ENCODE peak calls at places on chromosomes 6 and 20, in ten cellular contexts. One of them, this sample, is unnamed.

GRCh38 chr6:91704531-91704930 is 1117.7 kb upstream of the MAP3K7 start:
- DNase-seq in left ventricle myocardium inferior: no peak
- DNase-seq in tibial nerve: no peak
- DNase-seq in ovary: no peak
- DNase-seq in esophagus squamous epithelium: no peak
- DNase-seq in fibroblast of pulmonary artery: peak
- DNase-seq in cardiac fibroblast: peak
- DNase-seq in AG09309: no peak
- DNase-seq in heart right ventricle: no peak
- DNase-seq in fibroblast of the aortic adventitia: no peak
- DNase-seq in this sample: peak

GRCh38 chr20:61520076-61520639 is 268.1 kb downstream of the CDH4 start:
- DNase-seq in left ventricle myocardium inferior: no peak
- DNase-seq in fibroblast of the aortic adventitia: no peak
- DNase-seq in fibroblast of pulmonary artery: no peak
- DNase-seq in heart right ventricle: no peak
- DNase-seq in tibial nerve: no peak
- DNase-seq in AG09309: no peak
- DNase-seq in esophagus squamous epithelium: no peak
- DNase-seq in ovary: no peak
- DNase-seq in cardiac fibroblast: no peak
- DNase-seq in this sample: no peak

GRCh38 chr6:42113929-42114636 is 28.3 kb downstream of the C6orf132 start:
- DNase-seq in fibroblast of the aortic adventitia: no peak
- DNase-seq in tibial nerve: no peak
- DNase-seq in fibroblast of pulmonary artery: no peak
- DNase-seq in esophagus squamous epithelium: no peak
- DNase-seq in ovary: no peak
- DNase-seq in heart right ventricle: no peak
- DNase-seq in left ventricle myocardium inferior: no peak
- DNase-seq in AG09309: no peak
- DNase-seq in cardiac fibroblast: no peak
- DNase-seq in this sample: peak

GRCh38 chr6:111283707-111284106 is 196.4 kb downstream of the SLC16A10 start:
- DNase-seq in heart right ventricle: no peak
- DNase-seq in AG09309: no peak
- DNase-seq in tibial nerve: no peak
- DNase-seq in ovary: no peak
- DNase-seq in left ventricle myocardium inferior: no peak
- DNase-seq in esophagus squamous epithelium: no peak
- DNase-seq in fibroblast of pulmonary artery: no peak
- DNase-seq in cardiac fibroblast: no peak
- DNase-seq in fibroblast of the aortic adventitia: no peak
- DNase-seq in this sample: no peak

GRCh38 chr6:127366281-127367022 is 23.0 kb upstream of the ECHDC1 start:
- DNase-seq in AG09309: peak
- DNase-seq in cardiac fibroblast: peak
- DNase-seq in ovary: no peak
- DNase-seq in tibial nerve: no peak
- DNase-seq in heart right ventricle: no peak
- DNase-seq in left ventricle myocardium inferior: no peak
- DNase-seq in fibroblast of the aortic adventitia: peak
- DNase-seq in fibroblast of pulmonary artery: peak
- DNase-seq in esophagus squamous epithelium: no peak
- DNase-seq in this sample: peak

GRCh38 chr6:20370801-20371200 is 30.9 kb upstream of the E2F3 start:
- DNase-seq in heart right ventricle: no peak
- DNase-seq in fibroblast of the aortic adventitia: no peak
- DNase-seq in AG09309: no peak
- DNase-seq in cardiac fibroblast: no peak
- DNase-seq in ovary: no peak
- DNase-seq in tibial nerve: no peak
- DNase-seq in fibroblast of pulmonary artery: no peak
- DNase-seq in left ventricle myocardium inferior: no peak
- DNase-seq in esophagus squamous epithelium: no peak
- DNase-seq in this sample: no peak

GRCh38 chr6:6806793-6807518 is 218.4 kb downstream of the LY86 start:
- DNase-seq in left ventricle myocardium inferior: peak
- DNase-seq in fibroblast of the aortic adventitia: peak
- DNase-seq in fibroblast of pulmonary artery: peak
- DNase-seq in ovary: peak
- DNase-seq in heart right ventricle: peak
- DNase-seq in cardiac fibroblast: no peak
- DNase-seq in tibial nerve: peak
- DNase-seq in AG09309: no peak
- DNase-seq in esophagus squamous epithelium: no peak
- DNase-seq in this sample: no peak

GRCh38 chr6:162509821-162510220 is 217.7 kb downstream of the PRKN start:
- DNase-seq in cardiac fibroblast: no peak
- DNase-seq in heart right ventricle: no peak
- DNase-seq in esophagus squamous epithelium: no peak
- DNase-seq in left ventricle myocardium inferior: no peak
- DNase-seq in fibroblast of pulmonary artery: no peak
- DNase-seq in fibroblast of the aortic adventitia: no peak
- DNase-seq in tibial nerve: no peak
- DNase-seq in AG09309: no peak
- DNase-seq in ovary: no peak
- DNase-seq in this sample: no peak

GRCh38 chr6:130962951-130963350 is 100.1 kb downstream of the EPB41L2 start:
- DNase-seq in heart right ventricle: no peak
- DNase-seq in ovary: no peak
- DNase-seq in left ventricle myocardium inferior: no peak
- DNase-seq in esophagus squamous epithelium: no peak
- DNase-seq in tibial nerve: no peak
- DNase-seq in cardiac fibroblast: no peak
- DNase-seq in AG09309: no peak
- DNase-seq in fibroblast of pulmonary artery: no peak
- DNase-seq in fibroblast of the aortic adventitia: no peak
- DNase-seq in this sample: no peak

GRCh38 chr6:124819340-124819739 is 142.9 kb upstream of the RNF217 start:
- DNase-seq in AG09309: no peak
- DNase-seq in heart right ventricle: no peak
- DNase-seq in tibial nerve: no peak
- DNase-seq in fibroblast of the aortic adventitia: no peak
- DNase-seq in cardiac fibroblast: no peak
- DNase-seq in ovary: no peak
- DNase-seq in left ventricle myocardium inferior: no peak
- DNase-seq in fibroblast of pulmonary artery: no peak
- DNase-seq in esophagus squamous epithelium: no peak
- DNase-seq in this sample: no peak

GRCh38 chr6:170160031-170160627 is 130.7 kb downstream of the DLL1 start:
- DNase-seq in ovary: no peak
- DNase-seq in cardiac fibroblast: no peak
- DNase-seq in fibroblast of pulmonary artery: no peak
- DNase-seq in fibroblast of the aortic adventitia: no peak
- DNase-seq in left ventricle myocardium inferior: no peak
- DNase-seq in heart right ventricle: no peak
- DNase-seq in tibial nerve: no peak
- DNase-seq in esophagus squamous epithelium: no peak
- DNase-seq in AG09309: no peak
- DNase-seq in this sample: no peak

GRCh38 chr6:2596222-2596621 is 154.5 kb downstream of the MYLK4 start:
- DNase-seq in fibroblast of the aortic adventitia: no peak
- DNase-seq in left ventricle myocardium inferior: no peak
- DNase-seq in tibial nerve: no peak
- DNase-seq in esophagus squamous epithelium: no peak
- DNase-seq in heart right ventricle: no peak
- DNase-seq in cardiac fibroblast: no peak
- DNase-seq in AG09309: no peak
- DNase-seq in fibroblast of pulmonary artery: no peak
- DNase-seq in ovary: no peak
- DNase-seq in this sample: no peak
- TF ChIP-seq CTCF in fibroblast of the aortic adventitia: no peak
- TF ChIP-seq CTCF in left ventricle myocardium inferior: no peak
- TF ChIP-seq CTCF in tibial nerve: no peak
- TF ChIP-seq CTCF in esophagus squamous epithelium: no peak
- TF ChIP-seq CTCF in heart right ventricle: peak
- TF ChIP-seq CTCF in cardiac fibroblast: no peak
- TF ChIP-seq CTCF in AG09309: peak
- TF ChIP-seq CTCF in fibroblast of pulmonary artery: no peak
- TF ChIP-seq CTCF in ovary: no peak
- TF ChIP-seq CTCF in this sample: peak

GRCh38 chr6:4775591-4776492 is at the start of gene CDYL:
- DNase-seq in ovary: peak
- DNase-seq in fibroblast of the aortic adventitia: peak
- DNase-seq in left ventricle myocardium inferior: peak
- DNase-seq in cardiac fibroblast: peak
- DNase-seq in AG09309: peak
- DNase-seq in tibial nerve: peak
- DNase-seq in esophagus squamous epithelium: peak
- DNase-seq in fibroblast of pulmonary artery: peak
- DNase-seq in heart right ventricle: peak
- DNase-seq in this sample: peak

GRCh38 chr6:4778086-4778485 is 1.9 kb downstream of the CDYL start:
- DNase-seq in fibroblast of pulmonary artery: no peak
- DNase-seq in tibial nerve: no peak
- DNase-seq in heart right ventricle: no peak
- DNase-seq in cardiac fibroblast: peak
- DNase-seq in ovary: no peak
- DNase-seq in esophagus squamous epithelium: no peak
- DNase-seq in AG09309: no peak
- DNase-seq in fibroblast of the aortic adventitia: no peak
- DNase-seq in left ventricle myocardium inferior: no peak
- DNase-seq in this sample: no peak

GRCh38 chr6:4774715-4775590 is 1.3 kb upstream of the CDYL start:
- DNase-seq in ovary: peak
- DNase-seq in heart right ventricle: peak
- DNase-seq in tibial nerve: no peak
- DNase-seq in left ventricle myocardium inferior: peak
- DNase-seq in cardiac fibroblast: no peak
- DNase-seq in AG09309: no peak
- DNase-seq in fibroblast of the aortic adventitia: no peak
- DNase-seq in esophagus squamous epithelium: no peak
- DNase-seq in fibroblast of pulmonary artery: no peak
- DNase-seq in this sample: peak

GRCh38 chr6:4776967-4777925 is 1.0 kb downstream of the CDYL start:
- DNase-seq in cardiac fibroblast: peak
- DNase-seq in tibial nerve: no peak
- DNase-seq in fibroblast of the aortic adventitia: peak
- DNase-seq in left ventricle myocardium inferior: no peak
- DNase-seq in AG09309: no peak
- DNase-seq in fibroblast of pulmonary artery: peak
- DNase-seq in esophagus squamous epithelium: no peak
- DNase-seq in ovary: peak
- DNase-seq in heart right ventricle: peak
- DNase-seq in this sample: peak

GRCh38 chr6:4776493-4776966 is 326 bp downstream of the CDYL start:
- DNase-seq in fibroblast of pulmonary artery: no peak
- DNase-seq in heart right ventricle: peak
- DNase-seq in tibial nerve: no peak
- DNase-seq in cardiac fibroblast: no peak
- DNase-seq in left ventricle myocardium inferior: no peak
- DNase-seq in AG09309: no peak
- DNase-seq in ovary: no peak
- DNase-seq in fibroblast of the aortic adventitia: no peak
- DNase-seq in esophagus squamous epithelium: no peak
- DNase-seq in this sample: no peak
- H3K4me3 ChIP-seq in fibroblast of pulmonary artery: peak
- H3K4me3 ChIP-seq in heart right ventricle: peak
- H3K4me3 ChIP-seq in tibial nerve: peak
- H3K4me3 ChIP-seq in cardiac fibroblast: peak
- H3K4me3 ChIP-seq in left ventricle myocardium inferior: peak
- H3K4me3 ChIP-seq in AG09309: peak
- H3K4me3 ChIP-seq in ovary: peak
- H3K4me3 ChIP-seq in fibroblast of the aortic adventitia: peak
- H3K4me3 ChIP-seq in esophagus squamous epithelium: peak
- H3K4me3 ChIP-seq in this sample: peak

DNA sequence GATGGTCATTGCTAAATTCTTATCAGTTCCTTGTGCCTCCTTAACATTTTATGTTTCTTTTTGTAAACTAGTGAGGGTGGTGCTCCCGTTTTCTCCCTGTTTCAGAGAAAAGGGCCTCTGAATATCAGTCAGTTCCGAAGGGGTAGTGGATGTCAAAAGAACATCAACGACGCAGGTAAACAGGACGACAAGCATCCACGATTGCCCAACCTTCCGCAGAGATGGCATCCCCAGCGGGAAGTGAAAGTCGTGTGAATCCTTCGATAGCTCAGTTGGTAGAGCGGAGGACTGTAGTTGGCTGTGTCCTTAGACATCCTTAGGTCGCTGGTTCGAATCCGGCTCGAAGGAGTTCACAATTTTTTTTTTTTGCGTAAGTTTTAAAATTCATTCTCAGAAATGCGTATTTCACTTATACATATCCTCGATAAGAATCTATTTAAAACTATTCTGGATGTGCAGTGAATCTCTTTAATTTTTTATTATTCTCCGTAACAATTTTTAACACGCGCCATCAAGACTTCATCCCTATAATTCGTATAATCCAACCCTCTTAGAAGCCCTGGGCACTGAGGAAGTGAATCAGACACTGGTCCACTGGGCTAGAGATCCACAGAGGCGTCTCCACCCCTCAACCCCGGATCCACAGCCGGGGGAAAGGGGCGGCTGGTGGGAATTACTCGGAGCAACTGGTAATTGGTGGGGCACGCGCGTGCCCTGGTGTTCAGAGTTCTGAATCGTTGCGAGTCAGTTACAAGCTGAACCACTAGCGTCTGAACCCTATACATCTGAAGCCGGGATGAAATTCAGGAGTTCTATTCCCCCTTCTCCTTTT is 27.9 kb upstream of the ABT1 start:
- DNase-seq in heart right ventricle: peak
- DNase-seq in esophagus squamous epithelium: no peak
- DNase-seq in ovary: peak
- DNase-seq in tibial nerve: peak
- DNase-seq in left ventricle myocardium inferior: peak
- DNase-seq in AG09309: no peak
- DNase-seq in cardiac fibroblast: peak
- DNase-seq in fibroblast of pulmonary artery: peak
- DNase-seq in fibroblast of the aortic adventitia: peak
- DNase-seq in this sample: peak
- TF ChIP-seq CTCF in heart right ventricle: peak
- TF ChIP-seq CTCF in esophagus squamous epithelium: no peak
- TF ChIP-seq CTCF in ovary: no peak
- TF ChIP-seq CTCF in tibial nerve: no peak
- TF ChIP-seq CTCF in left ventricle myocardium inferior: no peak
- TF ChIP-seq CTCF in AG09309: peak
- TF ChIP-seq CTCF in cardiac fibroblast: peak
- TF ChIP-seq CTCF in fibroblast of pulmonary artery: peak
- TF ChIP-seq CTCF in fibroblast of the aortic adventitia: peak
- TF ChIP-seq CTCF in this sample: peak

DNA sequence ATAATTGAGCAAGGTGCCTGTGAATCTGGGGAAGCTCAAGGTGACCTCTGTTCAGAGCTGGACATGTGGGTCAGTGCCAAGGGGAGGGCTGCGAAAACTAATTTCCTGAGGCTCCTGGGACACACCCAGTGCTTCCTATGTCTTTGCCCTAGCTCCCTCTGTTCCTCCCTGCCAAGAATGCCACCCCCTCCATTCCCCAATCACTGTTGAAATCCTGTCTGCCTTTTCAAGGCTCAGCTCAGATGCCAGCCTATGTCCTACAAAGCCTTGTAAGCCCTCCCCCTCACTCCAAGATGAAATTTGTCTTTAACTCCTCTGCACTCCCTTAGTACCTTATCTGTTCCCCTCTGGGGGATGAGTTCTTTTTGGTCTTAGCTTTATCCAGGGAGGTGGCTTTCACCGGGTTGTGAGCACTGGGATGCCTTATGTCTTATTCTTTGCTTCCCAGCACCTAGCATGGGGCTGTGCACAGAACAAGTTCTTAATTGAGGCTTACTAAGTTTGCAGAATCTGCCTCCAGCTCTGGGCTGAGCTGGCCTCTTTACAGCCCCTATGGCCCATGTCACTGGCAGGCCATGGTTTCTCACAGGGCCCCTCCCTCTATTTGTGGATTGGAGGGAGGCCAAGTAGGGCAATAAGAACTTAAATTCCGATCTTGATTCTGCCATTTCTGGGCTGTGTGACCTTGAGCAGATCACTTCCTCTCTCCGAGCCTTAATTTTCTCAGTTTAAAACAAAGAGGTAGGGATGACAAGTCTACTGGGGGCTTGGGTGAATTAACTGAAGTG is 51.5 kb upstream of the EPB41L1 start:
- DNase-seq in cardiac fibroblast: no peak
- DNase-seq in fibroblast of the aortic adventitia: no peak
- DNase-seq in esophagus squamous epithelium: no peak
- DNase-seq in heart right ventricle: no peak
- DNase-seq in AG09309: no peak
- DNase-seq in left ventricle myocardium inferior: no peak
- DNase-seq in tibial nerve: no peak
- DNase-seq in ovary: no peak
- DNase-seq in fibroblast of pulmonary artery: no peak
- DNase-seq in this sample: no peak
- H3K4me3 ChIP-seq in cardiac fibroblast: no peak
- H3K4me3 ChIP-seq in fibroblast of the aortic adventitia: no peak
- H3K4me3 ChIP-seq in esophagus squamous epithelium: no peak
- H3K4me3 ChIP-seq in heart right ventricle: no peak
- H3K4me3 ChIP-seq in AG09309: no peak
- H3K4me3 ChIP-seq in left ventricle myocardium inferior: no peak
- H3K4me3 ChIP-seq in tibial nerve: no peak
- H3K4me3 ChIP-seq in ovary: no peak
- H3K4me3 ChIP-seq in fibroblast of pulmonary artery: no peak
- H3K4me3 ChIP-seq in this sample: no peak